ENCODE peak calls at places on chromosomes 13 and 19, in nine cellular contexts. One of them, this sample, is unnamed.

GRCh38 chr19:48511800-48512503 is at the start of gene LMTK3:
- DNase-seq in RPMI8226: no peak
- DNase-seq in activated T-cell treated with anti-CD3 and anti-CD28 coated beads, Interleukin-2, amount 50 U/mL, for 1 hour: peak
- DNase-seq in stimulated activated CD8-positive, alpha-beta memory T cell treated with anti-CD3 and anti-CD28 coated beads, Interleukin-2, amount 100 ng/mL, for 48 hours: peak
- DNase-seq in activated CD4-positive, CD25-positive, alpha-beta regulatory T cell: peak
- DNase-seq in lower leg skin: no peak
- DNase-seq in NCI-H1105: peak
- DNase-seq in NCI-H2081: peak
- DNase-seq in breast epithelium: no peak
- DNase-seq in this sample: peak

GRCh38 chr13:109309625-109310363 is 476.6 kb downstream of the IRS2 start:
- DNase-seq in RPMI8226: no peak
- DNase-seq in activated T-cell treated with anti-CD3 and anti-CD28 coated beads, Interleukin-2, amount 50 U/mL, for 1 hour: no peak
- DNase-seq in stimulated activated CD8-positive, alpha-beta memory T cell treated with anti-CD3 and anti-CD28 coated beads, Interleukin-2, amount 100 ng/mL, for 48 hours: no peak
- DNase-seq in activated CD4-positive, CD25-positive, alpha-beta regulatory T cell: no peak
- DNase-seq in lower leg skin: no peak
- DNase-seq in NCI-H1105: peak
- DNase-seq in NCI-H2081: peak
- DNase-seq in breast epithelium: no peak
- DNase-seq in this sample: no peak

GRCh38 chr13:111215081-111216047 is 100.3 kb downstream of the ARHGEF7 start:
- DNase-seq in RPMI8226: no peak
- DNase-seq in activated T-cell treated with anti-CD3 and anti-CD28 coated beads, Interleukin-2, amount 50 U/mL, for 1 hour: no peak
- DNase-seq in stimulated activated CD8-positive, alpha-beta memory T cell treated with anti-CD3 and anti-CD28 coated beads, Interleukin-2, amount 100 ng/mL, for 48 hours: no peak
- DNase-seq in activated CD4-positive, CD25-positive, alpha-beta regulatory T cell: no peak
- DNase-seq in lower leg skin: no peak
- DNase-seq in NCI-H1105: peak
- DNase-seq in NCI-H2081: peak
- DNase-seq in breast epithelium: no peak
- DNase-seq in this sample: no peak

GRCh38 chr13:41905600-41906254 is 55.2 kb downstream of the VWA8 start:
- DNase-seq in RPMI8226: peak
- DNase-seq in activated T-cell treated with anti-CD3 and anti-CD28 coated beads, Interleukin-2, amount 50 U/mL, for 1 hour: no peak
- DNase-seq in stimulated activated CD8-positive, alpha-beta memory T cell treated with anti-CD3 and anti-CD28 coated beads, Interleukin-2, amount 100 ng/mL, for 48 hours: no peak
- DNase-seq in activated CD4-positive, CD25-positive, alpha-beta regulatory T cell: no peak
- DNase-seq in lower leg skin: no peak
- DNase-seq in NCI-H1105: peak
- DNase-seq in NCI-H2081: peak
- DNase-seq in breast epithelium: no peak
- DNase-seq in this sample: peak

GRCh38 chr13:98478134-98479129 is 98.5 kb downstream of the STK24 start:
- DNase-seq in RPMI8226: no peak
- DNase-seq in activated T-cell treated with anti-CD3 and anti-CD28 coated beads, Interleukin-2, amount 50 U/mL, for 1 hour: peak
- DNase-seq in stimulated activated CD8-positive, alpha-beta memory T cell treated with anti-CD3 and anti-CD28 coated beads, Interleukin-2, amount 100 ng/mL, for 48 hours: peak
- DNase-seq in activated CD4-positive, CD25-positive, alpha-beta regulatory T cell: no peak
- DNase-seq in lower leg skin: peak
- DNase-seq in NCI-H1105: no peak
- DNase-seq in NCI-H2081: no peak
- DNase-seq in breast epithelium: no peak
- DNase-seq in this sample: peak

GRCh38 chr13:80177327-80177726 is 163.6 kb downstream of the SPRY2 start:
- DNase-seq in RPMI8226: no peak
- DNase-seq in activated T-cell treated with anti-CD3 and anti-CD28 coated beads, Interleukin-2, amount 50 U/mL, for 1 hour: no peak
- DNase-seq in stimulated activated CD8-positive, alpha-beta memory T cell treated with anti-CD3 and anti-CD28 coated beads, Interleukin-2, amount 100 ng/mL, for 48 hours: no peak
- DNase-seq in activated CD4-positive, CD25-positive, alpha-beta regulatory T cell: no peak
- DNase-seq in lower leg skin: no peak
- DNase-seq in NCI-H1105: no peak
- DNase-seq in NCI-H2081: no peak
- DNase-seq in breast epithelium: no peak
- DNase-seq in this sample: no peak

GRCh38 chr13:52371736-52372247 is 34.2 kb downstream of the THSD1 start:
- DNase-seq in RPMI8226: no peak
- DNase-seq in activated T-cell treated with anti-CD3 and anti-CD28 coated beads, Interleukin-2, amount 50 U/mL, for 1 hour: no peak
- DNase-seq in stimulated activated CD8-positive, alpha-beta memory T cell treated with anti-CD3 and anti-CD28 coated beads, Interleukin-2, amount 100 ng/mL, for 48 hours: no peak
- DNase-seq in activated CD4-positive, CD25-positive, alpha-beta regulatory T cell: no peak
- DNase-seq in lower leg skin: no peak
- DNase-seq in NCI-H1105: no peak
- DNase-seq in NCI-H2081: no peak
- DNase-seq in breast epithelium: no peak
- DNase-seq in this sample: no peak

GRCh38 chr13:37460211-37460610 is 138.4 kb downstream of the POSTN start:
- DNase-seq in RPMI8226: no peak
- DNase-seq in activated T-cell treated with anti-CD3 and anti-CD28 coated beads, Interleukin-2, amount 50 U/mL, for 1 hour: no peak
- DNase-seq in stimulated activated CD8-positive, alpha-beta memory T cell treated with anti-CD3 and anti-CD28 coated beads, Interleukin-2, amount 100 ng/mL, for 48 hours: no peak
- DNase-seq in activated CD4-positive, CD25-positive, alpha-beta regulatory T cell: no peak
- DNase-seq in lower leg skin: no peak
- DNase-seq in NCI-H1105: no peak
- DNase-seq in NCI-H2081: no peak
- DNase-seq in breast epithelium: no peak
- DNase-seq in this sample: no peak

GRCh38 chr13:113862766-113863510 is 938 bp downstream of the GAS6 start:
- DNase-seq in RPMI8226: peak
- DNase-seq in activated T-cell treated with anti-CD3 and anti-CD28 coated beads, Interleukin-2, amount 50 U/mL, for 1 hour: peak
- DNase-seq in stimulated activated CD8-positive, alpha-beta memory T cell treated with anti-CD3 and anti-CD28 coated beads, Interleukin-2, amount 100 ng/mL, for 48 hours: no peak
- DNase-seq in activated CD4-positive, CD25-positive, alpha-beta regulatory T cell: no peak
- DNase-seq in lower leg skin: peak
- DNase-seq in NCI-H1105: no peak
- DNase-seq in NCI-H2081: peak
- DNase-seq in breast epithelium: peak
- DNase-seq in this sample: peak

GRCh38 chr19:2355168-2356035 is 4.7 kb upstream of the TMPRSS9 start:
- DNase-seq in RPMI8226: no peak
- DNase-seq in activated T-cell treated with anti-CD3 and anti-CD28 coated beads, Interleukin-2, amount 50 U/mL, for 1 hour: no peak
- DNase-seq in stimulated activated CD8-positive, alpha-beta memory T cell treated with anti-CD3 and anti-CD28 coated beads, Interleukin-2, amount 100 ng/mL, for 48 hours: no peak
- DNase-seq in activated CD4-positive, CD25-positive, alpha-beta regulatory T cell: no peak
- DNase-seq in lower leg skin: no peak
- DNase-seq in NCI-H1105: no peak
- DNase-seq in NCI-H2081: no peak
- DNase-seq in breast epithelium: no peak
- DNase-seq in this sample: no peak

GRCh38 chr13:111336666-111337065 is 16.2 kb downstream of the TEX29 start:
- DNase-seq in RPMI8226: no peak
- DNase-seq in activated T-cell treated with anti-CD3 and anti-CD28 coated beads, Interleukin-2, amount 50 U/mL, for 1 hour: no peak
- DNase-seq in stimulated activated CD8-positive, alpha-beta memory T cell treated with anti-CD3 and anti-CD28 coated beads, Interleukin-2, amount 100 ng/mL, for 48 hours: no peak
- DNase-seq in activated CD4-positive, CD25-positive, alpha-beta regulatory T cell: no peak
- DNase-seq in lower leg skin: no peak
- DNase-seq in NCI-H1105: no peak
- DNase-seq in NCI-H2081: no peak
- DNase-seq in breast epithelium: no peak
- DNase-seq in this sample: peak

GRCh38 chr13:103810026-103810425 is 743.8 kb upstream of the SLC10A2 start:
- DNase-seq in RPMI8226: peak
- DNase-seq in activated T-cell treated with anti-CD3 and anti-CD28 coated beads, Interleukin-2, amount 50 U/mL, for 1 hour: no peak
- DNase-seq in stimulated activated CD8-positive, alpha-beta memory T cell treated with anti-CD3 and anti-CD28 coated beads, Interleukin-2, amount 100 ng/mL, for 48 hours: no peak
- DNase-seq in activated CD4-positive, CD25-positive, alpha-beta regulatory T cell: no peak
- DNase-seq in lower leg skin: no peak
- DNase-seq in NCI-H1105: no peak
- DNase-seq in NCI-H2081: no peak
- DNase-seq in breast epithelium: no peak
- DNase-seq in this sample: no peak

GRCh38 chr13:40993119-40993518 is 26.0 kb downstream of the ELF1 start:
- DNase-seq in RPMI8226: peak
- DNase-seq in activated T-cell treated with anti-CD3 and anti-CD28 coated beads, Interleukin-2, amount 50 U/mL, for 1 hour: no peak
- DNase-seq in stimulated activated CD8-positive, alpha-beta memory T cell treated with anti-CD3 and anti-CD28 coated beads, Interleukin-2, amount 100 ng/mL, for 48 hours: no peak
- DNase-seq in activated CD4-positive, CD25-positive, alpha-beta regulatory T cell: no peak
- DNase-seq in lower leg skin: peak
- DNase-seq in NCI-H1105: peak
- DNase-seq in NCI-H2081: peak
- DNase-seq in breast epithelium: no peak
- DNase-seq in this sample: peak

GRCh38 chr19:2629491-2630351 is 72.8 kb downstream of the GNG7 start:
- DNase-seq in RPMI8226: no peak
- DNase-seq in activated T-cell treated with anti-CD3 and anti-CD28 coated beads, Interleukin-2, amount 50 U/mL, for 1 hour: no peak
- DNase-seq in stimulated activated CD8-positive, alpha-beta memory T cell treated with anti-CD3 and anti-CD28 coated beads, Interleukin-2, amount 100 ng/mL, for 48 hours: no peak
- DNase-seq in activated CD4-positive, CD25-positive, alpha-beta regulatory T cell: no peak
- DNase-seq in lower leg skin: no peak
- DNase-seq in NCI-H1105: no peak
- DNase-seq in NCI-H2081: no peak
- DNase-seq in breast epithelium: no peak
- DNase-seq in this sample: peak

GRCh38 chr19:2302319-2303208 is 5.4 kb downstream of the LINGO3 start:
- DNase-seq in RPMI8226: no peak
- DNase-seq in activated T-cell treated with anti-CD3 and anti-CD28 coated beads, Interleukin-2, amount 50 U/mL, for 1 hour: peak
- DNase-seq in stimulated activated CD8-positive, alpha-beta memory T cell treated with anti-CD3 and anti-CD28 coated beads, Interleukin-2, amount 100 ng/mL, for 48 hours: no peak
- DNase-seq in activated CD4-positive, CD25-positive, alpha-beta regulatory T cell: no peak
- DNase-seq in lower leg skin: no peak
- DNase-seq in NCI-H1105: no peak
- DNase-seq in NCI-H2081: no peak
- DNase-seq in breast epithelium: no peak
- DNase-seq in this sample: peak

GRCh38 chr19:2365201-2365970 is 5.3 kb downstream of the TMPRSS9 start:
- DNase-seq in RPMI8226: no peak
- DNase-seq in activated T-cell treated with anti-CD3 and anti-CD28 coated beads, Interleukin-2, amount 50 U/mL, for 1 hour: no peak
- DNase-seq in stimulated activated CD8-positive, alpha-beta memory T cell treated with anti-CD3 and anti-CD28 coated beads, Interleukin-2, amount 100 ng/mL, for 48 hours: no peak
- DNase-seq in activated CD4-positive, CD25-positive, alpha-beta regulatory T cell: no peak
- DNase-seq in lower leg skin: no peak
- DNase-seq in NCI-H1105: no peak
- DNase-seq in NCI-H2081: no peak
- DNase-seq in breast epithelium: no peak
- DNase-seq in this sample: no peak

GRCh38 chr13:79194272-79194671 is 211.8 kb downstream of the RBM26 start:
- DNase-seq in RPMI8226: peak
- DNase-seq in activated T-cell treated with anti-CD3 and anti-CD28 coated beads, Interleukin-2, amount 50 U/mL, for 1 hour: no peak
- DNase-seq in stimulated activated CD8-positive, alpha-beta memory T cell treated with anti-CD3 and anti-CD28 coated beads, Interleukin-2, amount 100 ng/mL, for 48 hours: peak
- DNase-seq in activated CD4-positive, CD25-positive, alpha-beta regulatory T cell: no peak
- DNase-seq in lower leg skin: no peak
- DNase-seq in NCI-H1105: no peak
- DNase-seq in NCI-H2081: no peak
- DNase-seq in breast epithelium: no peak
- DNase-seq in this sample: no peak

GRCh38 chr19:10808937-10809655 is 26.9 kb downstream of the TMED1 start:
- DNase-seq in RPMI8226: no peak
- DNase-seq in activated T-cell treated with anti-CD3 and anti-CD28 coated beads, Interleukin-2, amount 50 U/mL, for 1 hour: peak
- DNase-seq in stimulated activated CD8-positive, alpha-beta memory T cell treated with anti-CD3 and anti-CD28 coated beads, Interleukin-2, amount 100 ng/mL, for 48 hours: peak
- DNase-seq in activated CD4-positive, CD25-positive, alpha-beta regulatory T cell: no peak
- DNase-seq in lower leg skin: no peak
- DNase-seq in NCI-H1105: no peak
- DNase-seq in NCI-H2081: peak
- DNase-seq in breast epithelium: no peak
- DNase-seq in this sample: no peak

GRCh38 chr19:19006213-19006612 is 27.1 kb downstream of the SUGP2 start:
- DNase-seq in RPMI8226: no peak
- DNase-seq in activated T-cell treated with anti-CD3 and anti-CD28 coated beads, Interleukin-2, amount 50 U/mL, for 1 hour: no peak
- DNase-seq in stimulated activated CD8-positive, alpha-beta memory T cell treated with anti-CD3 and anti-CD28 coated beads, Interleukin-2, amount 100 ng/mL, for 48 hours: no peak
- DNase-seq in activated CD4-positive, CD25-positive, alpha-beta regulatory T cell: no peak
- DNase-seq in lower leg skin: no peak
- DNase-seq in NCI-H1105: no peak
- DNase-seq in NCI-H2081: no peak
- DNase-seq in breast epithelium: no peak
- DNase-seq in this sample: peak

GRCh38 chr19:6065685-6066365 is 44.5 kb downstream of the RFX2 start:
- DNase-seq in RPMI8226: no peak
- DNase-seq in activated T-cell treated with anti-CD3 and anti-CD28 coated beads, Interleukin-2, amount 50 U/mL, for 1 hour: peak
- DNase-seq in stimulated activated CD8-positive, alpha-beta memory T cell treated with anti-CD3 and anti-CD28 coated beads, Interleukin-2, amount 100 ng/mL, for 48 hours: peak
- DNase-seq in activated CD4-positive, CD25-positive, alpha-beta regulatory T cell: peak
- DNase-seq in lower leg skin: peak
- DNase-seq in NCI-H1105: peak
- DNase-seq in NCI-H2081: peak
- DNase-seq in breast epithelium: no peak
- DNase-seq in this sample: no peak

GRCh38 chr19:35846038-35846668 is 6.2 kb downstream of the NPHS1 start:
- DNase-seq in RPMI8226: no peak
- DNase-seq in activated T-cell treated with anti-CD3 and anti-CD28 coated beads, Interleukin-2, amount 50 U/mL, for 1 hour: peak
- DNase-seq in stimulated activated CD8-positive, alpha-beta memory T cell treated with anti-CD3 and anti-CD28 coated beads, Interleukin-2, amount 100 ng/mL, for 48 hours: no peak
- DNase-seq in activated CD4-positive, CD25-positive, alpha-beta regulatory T cell: no peak
- DNase-seq in lower leg skin: no peak
- DNase-seq in NCI-H1105: peak
- DNase-seq in NCI-H2081: peak
- DNase-seq in breast epithelium: no peak
- DNase-seq in this sample: no peak

GRCh38 chr19:5804516-5805464 is at the start of gene NRTN:
- DNase-seq in RPMI8226: peak
- DNase-seq in activated T-cell treated with anti-CD3 and anti-CD28 coated beads, Interleukin-2, amount 50 U/mL, for 1 hour: peak
- DNase-seq in stimulated activated CD8-positive, alpha-beta memory T cell treated with anti-CD3 and anti-CD28 coated beads, Interleukin-2, amount 100 ng/mL, for 48 hours: peak
- DNase-seq in activated CD4-positive, CD25-positive, alpha-beta regulatory T cell: no peak
- DNase-seq in lower leg skin: peak
- DNase-seq in NCI-H1105: peak
- DNase-seq in NCI-H2081: peak
- DNase-seq in breast epithelium: no peak
- DNase-seq in this sample: no peak

GRCh38 chr19:35447870-35448492 is at the start of gene FFAR2:
- DNase-seq in RPMI8226: no peak
- DNase-seq in activated T-cell treated with anti-CD3 and anti-CD28 coated beads, Interleukin-2, amount 50 U/mL, for 1 hour: no peak
- DNase-seq in stimulated activated CD8-positive, alpha-beta memory T cell treated with anti-CD3 and anti-CD28 coated beads, Interleukin-2, amount 100 ng/mL, for 48 hours: no peak
- DNase-seq in activated CD4-positive, CD25-positive, alpha-beta regulatory T cell: no peak
- DNase-seq in lower leg skin: no peak
- DNase-seq in NCI-H1105: no peak
- DNase-seq in NCI-H2081: no peak
- DNase-seq in breast epithelium: no peak
- DNase-seq in this sample: no peak

This sample was measured in cardiac muscle cell.